ENCODE peak calls at places on chromosomes 4 and X, in nine cellular contexts. S, X, C, V, T, E, Q, B and K are unnamed samples.
A peak's percentile ranks its signal among the peaks of the same experiment; 100 is the strongest.

GRCh38 chr4:65416875-65417274 is 253.4 kb downstream of the EPHA5 start:
- DNase-seq in S (peak; percentile 30), X (no peak), C (no peak), V (no peak), T (no peak), E (no peak), Q (no peak), B (peak; percentile 14), K (peak; percentile 82)

GRCh38 chr4:153211986-153212720 is 7.9 kb downstream of the TRIM2 start:
- DNase-seq in S (no peak), X (peak; percentile 86), C (peak; percentile 44), V (no peak), T (no peak), E (no peak), Q (no peak), B (no peak), K (no peak)

GRCh38 chr4:122917731-122918130 is 4.7 kb downstream of the NUDT6 start:
- DNase-seq in S (no peak), X (peak; percentile 41), C (no peak), V (no peak), T (no peak), E (no peak), Q (no peak), B (no peak), K (peak; percentile 15)

GRCh38 chrX:153597351-153597750 is 1.6 kb downstream of the CCNQ start:
- DNase-seq in S (no peak), X (no peak), C (no peak), V (no peak), T (no peak), E (no peak), Q (no peak), B (no peak), K (no peak)

GRCh38 chrX:10537308-10537707 is 83.1 kb downstream of the MID1 start:
- DNase-seq in S (no peak), X (no peak), C (peak; percentile 16), V (no peak), T (no peak), E (no peak), Q (no peak), B (no peak), K (no peak)

GRCh38 chrX:8139713-8140112 is 31.4 kb downstream of the VCX2 start:
- DNase-seq in S (no peak), X (peak; percentile 0), C (peak; percentile 16), V (no peak), T (no peak), E (no peak), Q (no peak), B (no peak), K (peak; percentile 63)

GRCh38 chr4:174254613-174255012 is 28.9 kb downstream of the FBXO8 start:
- DNase-seq in S (no peak), X (no peak), C (no peak), V (no peak), T (no peak), E (no peak), Q (no peak), B (no peak), K (no peak)

GRCh38 chr4:6688879-6689505 is 4.7 kb upstream of the S100P start:
- DNase-seq in S (peak; percentile 31), X (peak; percentile 94), C (peak; percentile 90), V (no peak), T (no peak), E (peak; percentile 21), Q (peak; percentile 75), B (peak; percentile 72), K (peak; percentile 92)

GRCh38 chr4:123939621-123940020 is 543.0 kb downstream of the SPRY1 start:
- DNase-seq in S (no peak), X (peak; percentile 78), C (peak; percentile 16), V (no peak), T (no peak), E (no peak), Q (peak; percentile 13), B (no peak), K (peak; percentile 55)

GRCh38 chr4:47641755-47642154 is 156.7 kb downstream of the ATP10D start:
- DNase-seq in S (no peak), X (peak; percentile 4), C (no peak), V (no peak), T (no peak), E (no peak), Q (no peak), B (no peak), K (no peak)

GRCh38 chr4:11397146-11397545 is 31.5 kb downstream of the HS3ST1 start:
- DNase-seq in S (no peak), X (no peak), C (peak; percentile 17), V (no peak), T (no peak), E (no peak), Q (peak; percentile 36), B (no peak), K (peak; percentile 20)

GRCh38 chr4:32002037-32002747 is 1282.0 kb downstream of the PCDH7 start:
- DNase-seq in S (no peak), X (no peak), C (no peak), V (no peak), T (no peak), E (no peak), Q (no peak), B (peak; percentile 28), K (no peak)

GRCh38 chrX:149267878-149268813 is 237.0 kb downstream of the IDS start:
- DNase-seq in S (no peak), X (no peak), C (no peak), V (no peak), T (no peak), E (no peak), Q (no peak), B (no peak), K (no peak)

GRCh38 chrX:123818243-123818642 is 41.6 kb upstream of the XIAP start:
- DNase-seq in S (no peak), X (peak; percentile 88), C (peak; percentile 35), V (no peak), T (no peak), E (no peak), Q (no peak), B (no peak), K (peak; percentile 89)

GRCh38 chr4:114087596-114088230 is 108.3 kb upstream of the ARSJ start:
- DNase-seq in S (no peak), X (peak; percentile 83), C (no peak), V (no peak), T (no peak), E (no peak), Q (no peak), B (no peak), K (no peak)

GRCh38 chrX:124433186-124433585 is 86.8 kb downstream of the SH2D1A start:
- DNase-seq in S (no peak), X (no peak), C (no peak), V (no peak), T (no peak), E (no peak), Q (no peak), B (no peak), K (no peak)

GRCh38 chr4:165112258-165113156 is at the start of gene TMEM192:
- DNase-seq in S (peak; percentile 94), X (peak; percentile 95), C (peak; percentile 97), V (peak; percentile 98), T (peak; percentile 90), E (peak; percentile 86), Q (peak; percentile 83), B (peak; percentile 93), K (peak; percentile 84)

GRCh38 chr4:185837415-185838103 is 25.6 kb upstream of the SORBS2 start:
- DNase-seq in S (no peak), X (no peak), C (no peak), V (no peak), T (no peak), E (no peak), Q (no peak), B (peak; percentile 51), K (no peak)

GRCh38 chr4:119211856-119212250 is 660 bp upstream of the USP53 start:
- DNase-seq in S (no peak), X (peak; percentile 18), C (no peak), V (no peak), T (peak; percentile 68), E (peak; percentile 70), Q (no peak), B (no peak), K (no peak)

DNA sequence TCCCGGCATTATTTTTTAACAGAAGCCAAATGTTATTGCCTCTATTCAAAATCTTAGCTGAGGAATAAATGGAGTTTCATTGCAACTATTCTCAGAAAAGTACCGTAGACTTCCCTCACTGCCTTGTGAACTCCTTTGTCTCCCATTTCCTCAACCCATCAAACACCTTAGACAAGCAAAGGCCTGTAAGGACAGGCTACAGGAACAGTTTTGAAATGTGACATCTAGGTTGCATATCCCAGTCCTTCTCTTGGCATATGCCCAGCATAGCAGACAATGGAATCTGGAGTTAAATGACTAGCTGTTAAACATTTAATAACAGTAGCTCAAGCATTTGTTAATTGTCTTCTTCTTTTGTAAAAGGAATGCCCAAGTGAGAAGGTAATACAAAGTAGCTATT is 1371.7 kb downstream of the STIM2 start:
- DNase-seq in S (no peak), X (no peak), C (no peak), V (no peak), T (no peak), E (no peak), Q (no peak), B (no peak), K (no peak)
- TF ChIP-seq EZH2phosphoT487 in S (no peak), X (no peak), C (no peak), V (no peak), T (no peak), E (no peak), Q (no peak), B (no peak), K (no peak)

GRCh38 chrX:32687379-32687778 is 524.0 kb downstream of the DMD start:
- DNase-seq in S (no peak), X (no peak), C (no peak), V (no peak), T (no peak), E (no peak), Q (no peak), B (peak; percentile 3), K (no peak)
- H3K4me1 ChIP-seq in S (no peaks in the 10 kb centered on the region), X (no peaks in the 10 kb centered on the region), C (no peaks in the 10 kb centered on the region), V (no peaks in the 10 kb centered on the region), T (no peaks in the 10 kb centered on the region), E (no peaks in the 10 kb centered on the region), Q (no peaks in the 10 kb centered on the region), B (no peaks in the 10 kb centered on the region), K (no peaks in the 10 kb centered on the region)

GRCh38 chrX:72262077-72262476 is 15.0 kb downstream of the RPS4X start:
- DNase-seq in S (no peak), X (no peak), C (no peak), V (no peak), T (no peak), E (no peak), Q (no peak), B (no peak), K (no peak)
- H2AFZ ChIP-seq in S (no peak overlapping the region), X (no peak overlapping the region), C (no peak overlapping the region), V (no peak overlapping the region), T (no peak overlapping the region), E (no peak overlapping the region), Q (no peak overlapping the region), B (no peak overlapping the region), K (no peak overlapping the region)

DNA sequence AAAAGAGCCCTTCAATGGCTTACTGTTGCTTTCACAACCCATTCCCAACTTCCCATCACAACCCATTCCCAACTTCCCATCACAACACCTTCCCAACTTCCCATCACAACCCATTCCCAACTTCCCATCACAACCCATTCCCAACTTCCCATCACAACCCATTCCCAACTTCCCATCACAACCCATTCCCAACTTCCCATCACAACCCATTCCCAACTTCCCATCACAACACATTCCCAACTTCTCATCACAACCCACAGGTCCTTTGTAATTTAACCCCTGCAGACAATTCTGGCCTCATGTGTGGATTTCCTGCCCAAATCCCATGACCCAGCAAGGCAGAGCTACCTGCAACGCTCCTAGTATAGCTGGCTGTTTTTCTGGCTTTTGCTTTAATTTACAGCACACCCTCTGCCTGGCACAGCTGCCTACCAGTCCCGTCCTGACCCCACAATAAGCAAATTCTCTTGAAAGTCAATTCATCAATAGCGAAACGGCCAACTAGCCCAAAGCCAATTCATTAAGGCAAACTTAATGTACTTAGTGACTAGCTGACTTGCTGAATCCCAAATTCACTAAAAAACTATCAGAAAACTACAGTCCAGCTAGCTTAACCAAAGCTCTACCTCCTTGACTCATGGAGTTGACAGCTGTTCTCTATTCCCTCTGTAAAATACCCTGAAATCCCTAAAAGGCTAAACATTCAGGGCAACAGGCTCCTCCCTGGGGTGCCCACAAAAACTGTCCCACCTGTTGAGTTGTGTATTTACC is 75.6 kb downstream of the AFAP1 start:
- DNase-seq in S (peak; percentile 23), X (no peak), C (peak; percentile 73), V (no peak), T (peak; percentile 37), E (no peak), Q (no peak), B (no peak), K (no peak)
- TF ChIP-seq EZH2phosphoT487 in S (no peak), X (no peak), C (no peak), V (no peak), T (no peak), E (no peak), Q (no peak), B (no peak), K (no peak)